ENCODE peak calls at places on chromosomes 2 and 18, in nine cellular contexts. O, B, M, Y, D, K, Q, H and F are unnamed samples. For H3K36me3, the result is how much of the 10 kb centered on the place peaks cover.

GRCh38 chr2:180219471-180219870 is 212.4 kb upstream of the CWC22 start:
- DNase-seq in O (peak), B (no peak), M (no peak), Y (no peak), D (no peak), K (no peak), Q (no peak), H (no peak), F (no peak)

GRCh38 chr2:72494392-72494791 is 331.4 kb downstream of the EXOC6B start:
- DNase-seq in O (peak), B (no peak), M (no peak), Y (no peak), D (no peak), K (no peak), Q (no peak), H (no peak), F (no peak)

GRCh38 chr2:74513605-74514367 is 464 bp upstream of the TLX2 start:
- DNase-seq in O (no peak), B (no peak), M (no peak), Y (no peak), D (no peak), K (no peak), Q (no peak), H (no peak), F (no peak)

GRCh38 chr2:223576873-223577272 is 25.3 kb downstream of the SCG2 start:
- DNase-seq in O (peak), B (no peak), M (no peak), Y (peak), D (no peak), K (peak), Q (peak), H (no peak), F (no peak)

GRCh38 chr2:96136123-96136720 is 2.1 kb downstream of the ASTL start:
- DNase-seq in O (no peak), B (no peak), M (no peak), Y (no peak), D (peak), K (no peak), Q (no peak), H (no peak), F (no peak)

GRCh38 chr18:23113576-23113975 is 21.7 kb upstream of the CABLES1 start:
- DNase-seq in O (no peak), B (no peak), M (no peak), Y (no peak), D (no peak), K (no peak), Q (no peak), H (no peak), F (no peak)

GRCh38 chr2:240640939-240641338 is 15.7 kb downstream of the GPR35 start:
- DNase-seq in O (no peak), B (peak), M (peak), Y (no peak), D (peak), K (no peak), Q (peak), H (no peak), F (no peak)

GRCh38 chr2:146821836-146822316 is 1023.0 kb upstream of the ACVR2A start:
- DNase-seq in O (peak), B (no peak), M (no peak), Y (peak), D (no peak), K (no peak), Q (no peak), H (no peak), F (no peak)

GRCh38 chr18:79480171-79480981 is 84.6 kb downstream of the NFATC1 start:
- DNase-seq in O (no peak), B (peak), M (no peak), Y (no peak), D (no peak), K (no peak), Q (no peak), H (no peak), F (no peak)

GRCh38 chr2:47402555-47402804 is 476 bp upstream of the MSH2 start:
- DNase-seq in O (peak), B (no peak), M (no peak), Y (peak), D (no peak), K (no peak), Q (no peak), H (no peak), F (no peak)

GRCh38 chr18:75363446-75364225 is 63.9 kb downstream of the SMIM21 start:
- DNase-seq in O (no peak), B (no peak), M (no peak), Y (no peak), D (no peak), K (no peak), Q (no peak), H (no peak), F (no peak)

GRCh38 chr2:172106128-172106961 is 3.6 kb upstream of the DLX2 start:
- DNase-seq in O (peak), B (peak), M (no peak), Y (no peak), D (peak), K (no peak), Q (no peak), H (no peak), F (no peak)

GRCh38 chr2:216139884-216140283 is 30.7 kb downstream of the XRCC5 start:
- DNase-seq in O (no peak), B (no peak), M (peak), Y (no peak), D (peak), K (no peak), Q (peak), H (peak), F (no peak)

GRCh38 chr2:216371756-216372702 is at the start of gene MARCHF4:
- DNase-seq in O (peak), B (peak), M (peak), Y (peak), D (peak), K (peak), Q (no peak), H (peak), F (peak)

GRCh38 chr2:119484834-119485233 is 39.4 kb downstream of the SCTR start:
- DNase-seq in O (no peak), B (no peak), M (no peak), Y (no peak), D (peak), K (no peak), Q (no peak), H (no peak), F (peak)

GRCh38 chr2:186687774-186688173 is 6.1 kb upstream of the FAM171B start:
- DNase-seq in O (peak), B (no peak), M (no peak), Y (no peak), D (no peak), K (no peak), Q (no peak), H (no peak), F (no peak)

GRCh38 chr2:210128961-210129360 is 42.2 kb downstream of the KANSL1L start:
- DNase-seq in O (no peak), B (no peak), M (peak), Y (no peak), D (no peak), K (no peak), Q (no peak), H (no peak), F (no peak)

GRCh38 chr2:37324786-37325624 is at the start of gene PRKD3:
- DNase-seq in O (peak), B (no peak), M (peak), Y (peak), D (peak), K (peak), Q (peak), H (peak), F (peak)

GRCh38 chr2:227472265-227473018 is 486 bp downstream of the AGFG1 start:
- DNase-seq in O (no peak), B (peak), M (peak), Y (no peak), D (peak), K (no peak), Q (no peak), H (peak), F (peak)

GRCh38 chr2:239058746-239059145 is 210.9 kb downstream of the TWIST2 start:
- DNase-seq in O (no peak), B (no peak), M (no peak), Y (no peak), D (no peak), K (no peak), Q (no peak), H (no peak), F (no peak)

GRCh38 chr2:20744366-20745335 is 77.7 kb downstream of the GDF7 start:
- DNase-seq in O (no peak), B (no peak), M (no peak), Y (no peak), D (no peak), K (no peak), Q (no peak), H (no peak), F (no peak)

GRCh38 chr2:168698959-168699358 is 103.5 kb upstream of the NOSTRIN start:
- DNase-seq in O (no peak), B (no peak), M (no peak), Y (no peak), D (no peak), K (no peak), Q (no peak), H (no peak), F (no peak)

GRCh38 chr18:406677-407076 is 93.8 kb downstream of the COLEC12 start:
- DNase-seq in O (no peak), B (no peak), M (no peak), Y (no peak), D (no peak), K (no peak), Q (no peak), H (no peak), F (no peak)

GRCh38 chr2:231877533-231878456 is 48.4 kb downstream of the NPPC start:
- DNase-seq in O (peak), B (no peak), M (no peak), Y (peak), D (no peak), K (peak), Q (no peak), H (no peak), F (no peak)

GRCh38 chr2:219230201-219230540 is 565 bp downstream of the ANKZF1 start:
- DNase-seq in O (peak), B (no peak), M (peak), Y (peak), D (peak), K (peak), Q (no peak), H (peak), F (peak)

GRCh38 chr18:45566025-45566740 is 49.1 kb upstream of the SLC14A2 start:
- DNase-seq in O (peak), B (no peak), M (no peak), Y (peak), D (no peak), K (no peak), Q (no peak), H (no peak), F (no peak)

GRCh38 chr2:222180619-222181018 is 118.2 kb downstream of the PAX3 start:
- DNase-seq in O (no peak), B (no peak), M (no peak), Y (no peak), D (no peak), K (no peak), Q (no peak), H (no peak), F (no peak)

GRCh38 chr18:62420513-62421209 is 95.6 kb downstream of the TNFRSF11A start:
- DNase-seq in O (peak), B (peak), M (peak), Y (peak), D (no peak), K (peak), Q (no peak), H (peak), F (no peak)

GRCh38 chr2:67159929-67160328 is 237.2 kb upstream of the ETAA1 start:
- DNase-seq in O (peak), B (no peak), M (no peak), Y (no peak), D (no peak), K (no peak), Q (no peak), H (no peak), F (no peak)

GRCh38 chr2:174027956-174028355 is 62.8 kb upstream of the SP3 start:
- DNase-seq in O (no peak), B (no peak), M (no peak), Y (no peak), D (no peak), K (no peak), Q (no peak), H (no peak), F (no peak)

GRCh38 chr18:30632058-30632718 is 410.4 kb downstream of the DSC3 start:
- DNase-seq in O (no peak), B (no peak), M (no peak), Y (no peak), D (no peak), K (no peak), Q (no peak), H (no peak), F (no peak)

GRCh38 chr2:152395132-152396024 is 60.4 kb downstream of the FMNL2 start:
- DNase-seq in O (peak), B (no peak), M (no peak), Y (peak), D (no peak), K (no peak), Q (no peak), H (no peak), F (no peak)

GRCh38 chr2:11681722-11682589 is 12.0 kb upstream of the NTSR2 start:
- DNase-seq in O (no peak), B (peak), M (peak), Y (no peak), D (peak), K (no peak), Q (peak), H (peak), F (no peak)

GRCh38 chr2:45007961-45008295 is 1.3 kb downstream of the SIX2 start:
- DNase-seq in O (no peak), B (no peak), M (no peak), Y (no peak), D (peak), K (no peak), Q (no peak), H (no peak), F (no peak)

GRCh38 chr2:45009303-45009927 is at the start of gene SIX2:
- DNase-seq in O (peak), B (no peak), M (peak), Y (peak), D (peak), K (peak), Q (peak), H (no peak), F (peak)

GRCh38 chr2:45007356-45007755 is 1.9 kb downstream of the SIX2 start:
- DNase-seq in O (no peak), B (no peak), M (no peak), Y (no peak), D (no peak), K (no peak), Q (no peak), H (no peak), F (no peak)

GRCh38 chr2:45006942-45007287 is 2.3 kb downstream of the SIX2 start:
- DNase-seq in O (no peak), B (no peak), M (no peak), Y (no peak), D (no peak), K (no peak), Q (no peak), H (no peak), F (no peak)

GRCh38 chr2:45008296-45009129 is 739 bp downstream of the SIX2 start:
- DNase-seq in O (peak), B (no peak), M (peak), Y (no peak), D (peak), K (peak), Q (no peak), H (no peak), F (no peak)
- H3K4me3 ChIP-seq in O (peak), B (no peak), M (peak), Y (peak), D (peak), K (peak), Q (no peak), H (no peak), F (no peak)

GRCh38 chr2:157488877-157489276 is 45.0 kb upstream of the CYTIP start:
- DNase-seq in O (no peak), B (no peak), M (peak), Y (no peak), D (no peak), K (no peak), Q (no peak), H (no peak), F (no peak)

GRCh38 chr2:157487271-157487610 is 43.4 kb upstream of the CYTIP start:
- DNase-seq in O (no peak), B (no peak), M (no peak), Y (no peak), D (no peak), K (no peak), Q (no peak), H (no peak), F (no peak)

GRCh38 chr2:157489981-157490380 is 46.1 kb upstream of the CYTIP start:
- DNase-seq in O (no peak), B (no peak), M (no peak), Y (no peak), D (no peak), K (no peak), Q (no peak), H (no peak), F (no peak)

GRCh38 chr2:157486596-157487270 is 42.8 kb upstream of the CYTIP start:
- DNase-seq in O (peak), B (no peak), M (no peak), Y (no peak), D (no peak), K (no peak), Q (no peak), H (no peak), F (no peak)

DNA sequence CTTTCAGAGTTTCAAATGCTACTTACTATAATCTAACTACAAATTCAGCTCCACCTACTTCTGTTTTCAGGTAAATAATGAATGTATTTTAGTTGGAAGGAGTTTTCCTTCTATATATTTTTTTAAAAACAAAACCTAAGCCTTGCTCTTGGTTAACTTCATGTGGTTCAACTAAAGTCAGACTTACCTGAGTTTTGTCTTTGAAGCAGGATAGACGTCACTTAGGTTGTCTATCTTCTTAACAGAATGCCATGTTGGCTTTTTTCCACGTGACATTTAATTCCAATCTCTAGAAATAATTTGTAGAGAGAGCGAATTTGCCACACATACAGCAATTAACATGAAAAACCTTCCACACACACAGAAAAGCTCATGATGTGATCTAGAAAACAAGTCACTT is 43.9 kb upstream of the CYTIP start:
- DNase-seq in O (no peak), B (no peak), M (no peak), Y (no peak), D (no peak), K (no peak), Q (no peak), H (no peak), F (no peak)
- H3K36me3 ChIP-seq in O (under half), B (under half), M (under half), Y (under half), D (under half), K (under half), Q (under half), H (under half), F (under half)

GRCh38 chr2:25273985-25274550 is 67.7 kb downstream of the DNMT3A start:
- DNase-seq in O (no peak), B (no peak), M (no peak), Y (no peak), D (no peak), K (peak), Q (no peak), H (no peak), F (no peak)

GRCh38 chr2:25279091-25279651 is 62.6 kb downstream of the DNMT3A start:
- DNase-seq in O (no peak), B (no peak), M (peak), Y (no peak), D (no peak), K (peak), Q (no peak), H (no peak), F (peak)

GRCh38 chr2:25276569-25277465 is 64.9 kb downstream of the DNMT3A start:
- DNase-seq in O (no peak), B (peak), M (peak), Y (no peak), D (peak), K (peak), Q (no peak), H (peak), F (peak)

GRCh38 chr2:25274868-25275574 is 66.7 kb downstream of the DNMT3A start:
- DNase-seq in O (peak), B (peak), M (no peak), Y (no peak), D (no peak), K (peak), Q (no peak), H (peak), F (no peak)

GRCh38 chr2:25275575-25275965 is 66.2 kb downstream of the DNMT3A start:
- DNase-seq in O (no peak), B (no peak), M (no peak), Y (no peak), D (no peak), K (peak), Q (no peak), H (no peak), F (no peak)
- H3K27ac ChIP-seq in O (no peak), B (peak), M (peak), Y (no peak), D (no peak), K (no peak), Q (no peak), H (peak), F (peak)

GRCh38 chr2:237491515-237492118 is 4.6 kb downstream of the MLPH start:
- DNase-seq in O (no peak), B (no peak), M (peak), Y (no peak), D (no peak), K (no peak), Q (no peak), H (no peak), F (no peak)
- H3K4me3 ChIP-seq in O (no peak), B (no peak), M (peak), Y (no peak), D (no peak), K (peak), Q (no peak), H (no peak), F (no peak)

GRCh38 chr2:68822207-68822872 is 48.9 kb downstream of the BMP10 start:
- DNase-seq in O (no peak), B (no peak), M (no peak), Y (no peak), D (no peak), K (no peak), Q (no peak), H (no peak), F (no peak)

GRCh38 chr2:68813596-68813995 is 57.6 kb downstream of the BMP10 start:
- DNase-seq in O (no peak), B (no peak), M (no peak), Y (no peak), D (no peak), K (no peak), Q (no peak), H (no peak), F (peak)

GRCh38 chr2:68824831-68825230 is 46.4 kb downstream of the BMP10 start:
- DNase-seq in O (peak), B (no peak), M (no peak), Y (peak), D (no peak), K (no peak), Q (no peak), H (no peak), F (no peak)

GRCh38 chr2:68819556-68819955 is 51.6 kb downstream of the BMP10 start:
- DNase-seq in O (peak), B (no peak), M (no peak), Y (no peak), D (no peak), K (no peak), Q (no peak), H (no peak), F (no peak)
- H3K36me3 ChIP-seq in O (under half), B (half or more), M (half or more), Y (under half), D (under half), K (under half), Q (under half), H (half or more), F (under half)

DNA sequence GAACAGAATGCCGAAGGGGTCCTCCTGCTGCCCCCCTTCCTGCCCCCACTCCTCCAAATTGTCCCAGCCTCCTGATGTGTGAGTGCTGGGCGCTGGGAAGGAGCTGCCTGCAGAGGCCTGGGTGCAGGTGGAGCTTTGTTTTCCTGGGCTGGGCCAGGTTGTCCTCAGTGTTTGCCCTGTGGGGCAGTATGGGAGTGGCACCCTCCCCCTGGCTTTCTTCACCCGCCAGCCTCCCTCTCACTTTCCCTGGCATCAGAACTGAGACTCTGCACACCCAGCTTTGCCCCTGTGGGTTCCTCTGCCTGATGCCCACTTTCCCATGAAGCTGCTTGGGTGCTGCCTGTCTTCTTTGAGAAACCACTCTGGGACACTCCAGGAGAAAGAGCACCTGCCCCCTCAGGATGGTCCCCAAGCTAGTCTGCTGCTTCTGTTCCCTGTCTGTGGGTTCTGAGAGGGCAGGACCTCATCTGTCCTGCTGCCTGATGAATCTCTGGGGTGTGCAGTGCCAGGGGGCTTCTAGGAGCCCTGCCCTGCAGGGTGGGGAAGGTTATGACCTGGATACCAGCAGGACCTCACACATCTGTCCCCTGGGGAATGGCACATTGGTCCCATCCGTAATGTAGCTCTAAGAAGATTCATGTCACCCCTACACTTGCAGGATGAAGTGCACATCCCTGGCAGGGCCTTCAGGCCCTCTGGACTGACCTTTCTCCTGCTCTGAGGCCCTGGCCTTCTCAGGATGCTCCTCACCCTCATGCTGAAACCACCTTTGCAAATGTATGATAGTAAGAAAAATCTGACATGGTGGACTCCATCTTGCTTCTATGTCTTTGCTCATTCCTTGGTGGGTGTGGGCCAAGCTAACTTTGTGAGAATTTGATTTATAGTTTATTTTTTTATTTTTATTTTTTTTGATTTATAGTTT is 146.8 kb upstream of the HS6ST1 start:
- DNase-seq in O (no peak), B (no peak), M (peak), Y (no peak), D (no peak), K (no peak), Q (no peak), H (no peak), F (peak)
- H3K27ac ChIP-seq in O (no peak), B (no peak), M (no peak), Y (no peak), D (no peak), K (no peak), Q (no peak), H (no peak), F (no peak)

GRCh38 chr2:217753460-217754200 is 249.2 kb downstream of the TNS1 start:
- DNase-seq in O (peak), B (no peak), M (no peak), Y (no peak), D (no peak), K (no peak), Q (no peak), H (no peak), F (no peak)
- H3K4me3 ChIP-seq in O (no peak), B (no peak), M (no peak), Y (no peak), D (no peak), K (no peak), Q (no peak), H (no peak), F (no peak)